ENCODE peak calls at places on chromosomes 7 and 10, in five cellular contexts. One of them, this sample, is unnamed.

GRCh38 chr10:16788125-16788524 is 29.1 kb downstream of the RSU1 start:
- DNase-seq in WTC11: no peak
- DNase-seq in kidney: no peak
- DNase-seq in ACHN: no peak
- DNase-seq in RWPE1: no peak
- DNase-seq in this sample: no peak

GRCh38 chr10:11245510-11245909 is 227.8 kb downstream of the CELF2 start:
- DNase-seq in ACHN: no peak
- DNase-seq in RWPE1: peak; percentile 4
- DNase-seq in kidney: no peak
- DNase-seq in WTC11: no peak
- DNase-seq in this sample: peak; percentile 20

GRCh38 chr7:45048748-45049147 is 40.0 kb downstream of the NACAD start:
- DNase-seq in RWPE1: no peak
- DNase-seq in WTC11: no peak
- DNase-seq in kidney: no peak
- DNase-seq in ACHN: no peak
- DNase-seq in this sample: no peak

GRCh38 chr7:137953692-137954470 is 48.0 kb downstream of the CREB3L2 start:
- DNase-seq in ACHN: peak; percentile 80
- DNase-seq in RWPE1: peak; percentile 34
- DNase-seq in kidney: peak; percentile 21
- DNase-seq in WTC11: no peak
- DNase-seq in this sample: peak; percentile 97

GRCh38 chr10:69685802-69686585 is 55.9 kb downstream of the FAM241B start:
- DNase-seq in ACHN: no peak
- DNase-seq in kidney: peak; percentile 94
- DNase-seq in RWPE1: no peak
- DNase-seq in WTC11: no peak
- DNase-seq in this sample: no peak

GRCh38 chr7:106316947-106317346 is 32.2 kb upstream of the NAMPT start:
- DNase-seq in kidney: no peak
- DNase-seq in RWPE1: no peak
- DNase-seq in ACHN: no peak
- DNase-seq in WTC11: no peak
- DNase-seq in this sample: no peak

GRCh38 chr7:130409067-130409721 is 28.9 kb downstream of the CPA1 start:
- DNase-seq in kidney: no peak
- DNase-seq in ACHN: no peak
- DNase-seq in RWPE1: no peak
- DNase-seq in WTC11: no peak
- DNase-seq in this sample: no peak

GRCh38 chr7:12777257-12777656 is 89.8 kb downstream of the ARL4A start:
- DNase-seq in kidney: no peak
- DNase-seq in RWPE1: no peak
- DNase-seq in ACHN: no peak
- DNase-seq in WTC11: no peak
- DNase-seq in this sample: no peak